ENCODE peak calls at places on chromosomes 12 and 14, in eight cellular contexts. I, G, M, U, V, E, S and R are unnamed samples.

GRCh38 chr14:36604757-36605505 is 22.5 kb upstream of the NKX2-8 start:
- DNase-seq in I (no peak), G (peak), M (peak), U (peak), V (peak), E (no peak), S (no peak), R (no peak)

GRCh38 chr12:56599041-56599440 is 31.1 kb downstream of the BAZ2A start:
- DNase-seq in I (no peak), G (no peak), M (no peak), U (no peak), V (no peak), E (no peak), S (no peak), R (no peak)

GRCh38 chr12:66662729-66663128 is 16.1 kb downstream of the GRIP1 start:
- DNase-seq in I (no peak), G (no peak), M (no peak), U (no peak), V (no peak), E (no peak), S (no peak), R (no peak)

GRCh38 chr12:52461693-52462092 is 9.7 kb upstream of the KRT6B start:
- DNase-seq in I (no peak), G (no peak), M (no peak), U (no peak), V (no peak), E (no peak), S (no peak), R (no peak)

GRCh38 chr12:971991-972390 is 19.0 kb upstream of the ERC1 start:
- DNase-seq in I (no peak), G (no peak), M (no peak), U (no peak), V (no peak), E (no peak), S (no peak), R (no peak)

GRCh38 chr12:65663648-65664047 is 160.6 kb upstream of the HMGA2 start:
- DNase-seq in I (no peak), G (no peak), M (peak), U (no peak), V (no peak), E (no peak), S (no peak), R (no peak)

GRCh38 chr12:123237646-123238329 is 4.6 kb downstream of the MTRFR start:
- DNase-seq in I (peak), G (peak), M (peak), U (peak), V (peak), E (no peak), S (peak), R (no peak)

GRCh38 chr12:116361404-116362223 is 84.1 kb upstream of the MED13L start:
- DNase-seq in I (no peak), G (no peak), M (no peak), U (no peak), V (no peak), E (peak), S (no peak), R (no peak)

GRCh38 chr12:34526946-34527345 is 504.6 kb downstream of the ALG10 start:
- DNase-seq in I (no peak), G (no peak), M (no peak), U (no peak), V (peak), E (no peak), S (no peak), R (no peak)

GRCh38 chr12:76595056-76595455 is 35.5 kb upstream of the OSBPL8 start:
- DNase-seq in I (no peak), G (no peak), M (no peak), U (no peak), V (no peak), E (no peak), S (no peak), R (no peak)

GRCh38 chr12:25194722-25195055 is 271 bp downstream of the DNAI7 start:
- DNase-seq in I (no peak), G (no peak), M (no peak), U (no peak), V (no peak), E (no peak), S (no peak), R (no peak)

GRCh38 chr14:104142136-104143041 is 4.0 kb downstream of the KIF26A start:
- DNase-seq in I (no peak), G (no peak), M (no peak), U (no peak), V (no peak), E (peak), S (no peak), R (no peak)

GRCh38 chr12:67025543-67026114 is 243.5 kb upstream of the CAND1 start:
- DNase-seq in I (peak), G (peak), M (peak), U (peak), V (no peak), E (no peak), S (no peak), R (no peak)

GRCh38 chr12:64390275-64390851 is at the start of gene C12orf56:
- DNase-seq in I (no peak), G (peak), M (peak), U (peak), V (no peak), E (no peak), S (no peak), R (no peak)

GRCh38 chr12:646303-647038 is 16.8 kb downstream of the NINJ2 start:
- DNase-seq in I (peak), G (no peak), M (peak), U (no peak), V (no peak), E (no peak), S (peak), R (no peak)

GRCh38 chr12:93593833-93594232 is 21.4 kb downstream of the SOCS2 start:
- DNase-seq in I (no peak), G (no peak), M (no peak), U (no peak), V (no peak), E (no peak), S (no peak), R (no peak)

GRCh38 chr12:95218164-95218851 is 701 bp downstream of the VEZT start:
- DNase-seq in I (no peak), G (no peak), M (no peak), U (no peak), V (peak), E (no peak), S (peak), R (no peak)

GRCh38 chr12:106586803-106587684 is 4.2 kb downstream of the RFX4 start:
- DNase-seq in I (no peak), G (peak), M (no peak), U (peak), V (no peak), E (no peak), S (no peak), R (no peak)

GRCh38 chr12:92593734-92594402 is 108.9 kb upstream of the PLEKHG7 start:
- DNase-seq in I (peak), G (no peak), M (peak), U (no peak), V (peak), E (peak), S (no peak), R (peak)

GRCh38 chr12:77685112-77685511 is 145.6 kb upstream of the NAV3 start:
- DNase-seq in I (peak), G (peak), M (peak), U (peak), V (peak), E (no peak), S (peak), R (no peak)

GRCh38 chr12:70077441-70077840 is 165.8 kb upstream of the CNOT2 start:
- DNase-seq in I (no peak), G (no peak), M (no peak), U (no peak), V (no peak), E (no peak), S (no peak), R (no peak)

GRCh38 chr14:81363746-81364400 is 36.3 kb downstream of the STON2 start:
- DNase-seq in I (no peak), G (no peak), M (no peak), U (no peak), V (no peak), E (no peak), S (no peak), R (no peak)

GRCh38 chr12:52442600-52443061 is 8.5 kb upstream of the KRT75 start:
- DNase-seq in I (no peak), G (peak), M (peak), U (peak), V (peak), E (no peak), S (no peak), R (no peak)

GRCh38 chr12:53483225-53483978 is 15.9 kb downstream of the MAP3K12 start:
- DNase-seq in I (no peak), G (no peak), M (no peak), U (no peak), V (no peak), E (no peak), S (peak), R (no peak)

GRCh38 chr14:97456497-97456896 is 659.3 kb downstream of the VRK1 start:
- DNase-seq in I (no peak), G (no peak), M (no peak), U (no peak), V (no peak), E (no peak), S (no peak), R (no peak)

GRCh38 chr14:69763761-69764510 is 3.0 kb upstream of the SRSF5 start:
- DNase-seq in I (no peak), G (no peak), M (no peak), U (no peak), V (peak), E (no peak), S (no peak), R (peak)

GRCh38 chr14:21032326-21033154 is 2.1 kb downstream of the RNASE13 start:
- DNase-seq in I (no peak), G (no peak), M (no peak), U (no peak), V (no peak), E (no peak), S (no peak), R (no peak)

GRCh38 chr14:41586237-41586636 is 20.4 kb upstream of the LRFN5 start:
- DNase-seq in I (no peak), G (no peak), M (no peak), U (no peak), V (no peak), E (no peak), S (no peak), R (no peak)
- TF ChIP-seq CTCF in I (no peak), G (peak), M (no peak), U (no peak), V (no peak), E (no peak), S (no peak), R (no peak)

GRCh38 chr14:58947816-58948440 is 240.5 kb upstream of the DAAM1 start:
- DNase-seq in I (no peak), G (peak), M (peak), U (peak), V (no peak), E (no peak), S (no peak), R (no peak)
- TF ChIP-seq CTCF in I (no peak), G (peak), M (peak), U (peak), V (peak), E (no peak), S (no peak), R (no peak)

GRCh38 chr12:126704609-126705008 is 1562.4 kb upstream of the TMEM132C start:
- DNase-seq in I (no peak), G (no peak), M (no peak), U (no peak), V (no peak), E (no peak), S (no peak), R (no peak)
- TF ChIP-seq CTCF in I (no peak), G (no peak), M (no peak), U (peak), V (peak), E (no peak), S (no peak), R (no peak)

GRCh38 chr12:5556033-5556614 is 124.2 kb downstream of the NTF3 start:
- DNase-seq in I (no peak), G (no peak), M (no peak), U (no peak), V (no peak), E (no peak), S (no peak), R (no peak)
- TF ChIP-seq CTCF in I (peak), G (peak), M (peak), U (peak), V (peak), E (peak), S (no peak), R (peak)

GRCh38 chr12:11348439-11348838 is 38.2 kb upstream of the PRB4 start:
- DNase-seq in I (no peak), G (no peak), M (no peak), U (no peak), V (no peak), E (no peak), S (no peak), R (no peak)

GRCh38 chr12:11344504-11344903 is 34.3 kb upstream of the PRB4 start:
- DNase-seq in I (no peak), G (no peak), M (no peak), U (no peak), V (no peak), E (no peak), S (no peak), R (no peak)

DNA sequence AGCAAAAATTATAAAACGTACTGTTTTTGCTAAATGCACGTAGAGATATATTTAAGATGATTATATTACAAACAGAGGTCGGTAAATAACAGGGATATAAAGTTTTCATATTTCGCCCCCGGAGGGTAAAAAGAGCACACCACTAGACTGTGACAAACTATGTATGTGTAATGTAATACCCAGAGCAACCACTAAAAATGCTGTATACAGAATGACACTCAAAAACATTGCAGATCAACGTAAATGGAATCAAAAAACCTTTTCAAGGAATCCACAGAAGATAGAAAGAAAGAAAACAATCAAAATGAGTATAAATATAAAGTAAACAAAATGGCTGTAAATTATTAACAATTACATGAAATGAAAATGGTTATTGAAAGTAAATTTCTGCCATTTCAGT is 37.6 kb upstream of the PRB4 start:
- DNase-seq in I (no peak), G (no peak), M (no peak), U (no peak), V (no peak), E (no peak), S (no peak), R (no peak)
- TF ChIP-seq CTCF in I (no peak), G (no peak), M (no peak), U (peak), V (peak), E (no peak), S (no peak), R (peak)